ENCODE peak calls at places on chromosomes 12 and 14, in eight cellular contexts. J, B, I, T, D, Q, M and H are unnamed samples.
A peak's percentile ranks its signal among the peaks of the same experiment; 100 is the strongest.

GRCh38 chr12:46370792-46371717 is 1.5 kb downstream of the SLC38A2 start:
- DNase-seq in B (peak; percentile 93), M (peak; percentile 68), D (peak; percentile 88), J (peak; percentile 79), T (peak; percentile 70), I (peak; percentile 95), Q (peak; percentile 89), H (peak; percentile 86)

GRCh38 chr14:90620540-90621204 is 195.6 kb downstream of the TTC7B start:
- DNase-seq in T (no peak), I (no peak), Q (no peak), B (no peak), D (no peak), M (peak; percentile 91), J (no peak), H (peak; percentile 66)

GRCh38 chr14:37622231-37622923 is 26.9 kb downstream of the TTC6 start:
- DNase-seq in T (no peak), I (no peak), J (no peak), Q (no peak), D (no peak), B (no peak), M (no peak), H (no peak)

GRCh38 chr14:100533647-100534485 is 53.4 kb downstream of the BEGAIN start:
- DNase-seq in I (no peak), Q (no peak), D (no peak), B (no peak), T (no peak), J (peak; percentile 33), M (no peak), H (no peak)

GRCh38 chr12:3116106-3116898 is 39.1 kb downstream of the TSPAN9 start:
- DNase-seq in M (no peak), D (no peak), T (no peak), Q (no peak), I (no peak), J (no peak), B (no peak), H (no peak)

GRCh38 chr12:6767301-6767591 is 1.1 kb downstream of the PTMS start:
- DNase-seq in B (no peak), T (no peak), D (no peak), I (no peak), Q (no peak), J (no peak), M (no peak), H (no peak)

GRCh38 chr14:23831591-23831990 is 122.0 kb upstream of the DHRS4 start:
- DNase-seq in M (no peak), Q (peak; percentile 81), B (no peak), J (peak; percentile 98), I (no peak), D (no peak), T (no peak), H (no peak)

GRCh38 chr12:7638064-7638763 is 27.5 kb downstream of the APOBEC1 start:
- DNase-seq in Q (no peak), T (no peak), I (no peak), M (no peak), B (no peak), J (no peak), D (no peak), H (no peak)

GRCh38 chr12:127284021-127284420 is 982.9 kb upstream of the TMEM132C start:
- DNase-seq in J (no peak), D (no peak), B (no peak), Q (no peak), T (no peak), M (no peak), I (no peak), H (no peak)

GRCh38 chr12:104704224-104704623 is 247.5 kb downstream of the CHST11 start:
- DNase-seq in D (no peak), T (no peak), Q (no peak), J (no peak), I (no peak), B (no peak), M (no peak), H (no peak)

GRCh38 chr12:125284945-125285344 is 219.7 kb downstream of the AACS start:
- DNase-seq in Q (no peak), J (no peak), I (no peak), M (no peak), B (no peak), D (no peak), T (no peak), H (no peak)

GRCh38 chr14:20631023-20631820 is 10.3 kb downstream of the OR6S1 start:
- DNase-seq in M (no peak), I (no peak), D (no peak), J (peak; percentile 54), Q (peak; percentile 29), T (no peak), B (peak; percentile 41), H (peak; percentile 62)

GRCh38 chr12:85606455-85606854 is 229.8 kb downstream of the RASSF9 start:
- DNase-seq in I (no peak), J (no peak), B (no peak), T (no peak), Q (no peak), D (no peak), M (no peak), H (no peak)

GRCh38 chr12:2528001-2528400 is 266.8 kb upstream of the FKBP4 start:
- DNase-seq in J (no peak), Q (no peak), I (no peak), M (no peak), D (no peak), T (no peak), B (no peak), H (no peak)

GRCh38 chr12:92049403-92049802 is 96.2 kb downstream of the BTG1 start:
- DNase-seq in B (no peak), Q (no peak), I (no peak), M (no peak), J (peak; percentile 87), D (no peak), T (no peak), H (no peak)

GRCh38 chr14:71497645-71498086 is 434.6 kb upstream of the RGS6 start:
- DNase-seq in Q (no peak), I (no peak), J (no peak), D (no peak), M (peak; percentile 38), T (no peak), B (no peak), H (peak; percentile 92)

GRCh38 chr14:90275820-90276219 is 19.5 kb downstream of the PSMC1 start:
- DNase-seq in T (no peak), M (no peak), J (no peak), B (no peak), D (no peak), I (no peak), Q (no peak), H (no peak)

GRCh38 chr14:76456200-76456599 is 80.3 kb downstream of the ESRRB start:
- DNase-seq in Q (no peak), I (no peak), M (peak; percentile 41), T (no peak), B (no peak), D (no peak), J (peak; percentile 7), H (peak; percentile 54)

GRCh38 chr12:6608592-6609311 is 1.6 kb upstream of the CHD4 start:
- DNase-seq in D (no peak), J (peak; percentile 28), I (no peak), Q (no peak), B (no peak), T (no peak), M (no peak), H (no peak)

GRCh38 chr14:99173086-99173485 is 98.9 kb downstream of the BCL11B start:
- DNase-seq in I (no peak), M (no peak), Q (no peak), B (no peak), D (no peak), T (no peak), J (no peak), H (no peak)

GRCh38 chr12:109115758-109116610 is at the start of gene ACACB:
- DNase-seq in Q (peak; percentile 10), D (no peak), J (peak; percentile 71), I (peak; percentile 39), M (no peak), B (no peak), T (no peak), H (peak; percentile 21)

GRCh38 chr14:56501909-56502530 is 77.6 kb upstream of the TMEM260 start:
- DNase-seq in T (no peak), M (no peak), I (no peak), Q (no peak), D (no peak), B (no peak), J (no peak), H (peak; percentile 27)

GRCh38 chr14:94171208-94171607 is 2.9 kb upstream of the PPP4R4 start:
- DNase-seq in D (no peak), M (no peak), B (no peak), J (no peak), I (no peak), Q (no peak), T (peak; percentile 21), H (no peak)

GRCh38 chr12:1830981-1831930 is 10.9 kb downstream of the LRTM2 start:
- DNase-seq in Q (no peak), T (peak; percentile 18), D (no peak), M (no peak), B (no peak), I (peak; percentile 41), J (no peak), H (no peak)

GRCh38 chr12:82740129-82741000 is 53.7 kb downstream of the TMTC2 start:
- DNase-seq in B (no peak), J (no peak), M (no peak), Q (no peak), I (no peak), D (no peak), T (peak; percentile 14), H (no peak)